ENCODE peak calls at places on chromosomes 3 and 15, in four cellular contexts. Q, J, G and P are unnamed samples.

GRCh38 chr3:87895983-87896382 is 162.8 kb downstream of the CGGBP1 start:
- DNase-seq in G (no peak), Q (no peak), J (no peak), P (no peak)

GRCh38 chr3:114218578-114219185 is 18.7 kb downstream of the ZNF80 start:
- DNase-seq in Q (no peak), G (no peak), J (no peak), P (no peak)

GRCh38 chr15:56963719-56964118 is 45.3 kb downstream of the TCF12 start:
- DNase-seq in J (no peak), G (no peak), Q (no peak), P (no peak)

GRCh38 chr15:69749274-69749673 is 296.7 kb downstream of the RPLP1 start:
- DNase-seq in Q (no peak), J (no peak), G (no peak), P (no peak)

GRCh38 chr3:56955551-56956131 is 104.8 kb upstream of the SPATA12 start:
- DNase-seq in J (no peak), G (no peak), Q (no peak), P (no peak)

GRCh38 chr3:15875016-15875689 is 77.4 kb upstream of the ANKRD28 start:
- DNase-seq in G (no peak), J (no peak), Q (no peak), P (no peak)

GRCh38 chr15:48897144-48897814 is 19.3 kb downstream of the EID1 start:
- DNase-seq in J (no peak), G (no peak), Q (no peak), P (no peak)

GRCh38 chr15:37291920-37292319 is 191.6 kb upstream of the MEIS2 start:
- DNase-seq in G (no peak), Q (no peak), J (no peak), P (no peak)

GRCh38 chr3:65783117-65783516 is 255.6 kb downstream of the MAGI1 start:
- DNase-seq in J (no peak), G (no peak), Q (no peak), P (no peak)

GRCh38 chr15:52228928-52229327 is 37.7 kb upstream of the GNB5 start:
- DNase-seq in J (peak), G (peak), Q (peak), P (no peak)

GRCh38 chr3:13018039-13018431 is 55.2 kb downstream of the IQSEC1 start:
- DNase-seq in Q (no peak), J (no peak), G (no peak), P (no peak)

GRCh38 chr3:38111201-38111600 is 25.7 kb downstream of the ACAA1 start:
- DNase-seq in G (no peak), Q (no peak), J (no peak), P (no peak)

GRCh38 chr3:198070871-198071270 is 110.9 kb downstream of the LMLN start:
- DNase-seq in J (no peak), G (no peak), Q (peak), P (no peak)

GRCh38 chr3:198065897-198066296 is 105.9 kb downstream of the LMLN start:
- DNase-seq in J (no peak), G (no peak), Q (no peak), P (no peak)

GRCh38 chr3:198076722-198077308 is 116.8 kb downstream of the LMLN start:
- DNase-seq in Q (no peak), J (no peak), G (no peak), P (no peak)

GRCh38 chr3:198067416-198067815 is 107.4 kb downstream of the LMLN start:
- DNase-seq in G (no peak), Q (no peak), J (no peak), P (no peak)

DNA sequence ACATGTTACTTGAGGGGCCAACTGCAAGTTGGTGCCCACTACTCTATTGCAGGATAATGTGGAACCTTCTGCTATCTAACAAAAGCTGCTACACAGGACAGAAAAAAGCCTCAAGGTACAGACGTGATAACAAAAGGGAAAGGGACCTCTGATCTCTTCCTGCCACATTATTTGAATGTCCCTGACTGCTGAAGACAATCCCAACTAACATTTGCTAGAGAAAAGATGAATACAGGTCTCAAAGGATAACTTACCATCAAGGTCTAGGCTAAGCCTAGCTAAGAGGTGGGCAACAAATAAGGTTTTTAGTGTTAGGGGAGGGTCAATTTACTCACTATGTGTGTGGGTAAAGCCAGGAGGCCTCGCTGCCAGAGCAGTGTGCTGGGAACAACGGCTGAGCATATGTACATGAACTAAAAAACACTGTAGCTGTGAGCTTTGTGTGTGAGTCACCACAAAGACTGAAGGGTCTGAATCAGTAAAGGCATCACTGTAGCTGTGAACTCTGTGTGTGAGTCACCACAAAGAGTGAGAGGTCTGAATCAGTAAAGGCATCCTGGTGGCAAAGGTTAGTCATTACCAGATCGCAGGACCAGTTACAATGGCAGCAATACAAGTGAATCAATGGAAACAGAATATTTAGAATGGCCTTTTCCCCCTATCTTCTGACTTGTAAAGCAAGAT is 111.7 kb downstream of the LMLN start:
- DNase-seq in G (no peak), J (no peak), Q (peak), P (no peak)
- TF ChIP-seq CTCF in G (no peak), J (no peak), Q (peak), P (no peak)

DNA sequence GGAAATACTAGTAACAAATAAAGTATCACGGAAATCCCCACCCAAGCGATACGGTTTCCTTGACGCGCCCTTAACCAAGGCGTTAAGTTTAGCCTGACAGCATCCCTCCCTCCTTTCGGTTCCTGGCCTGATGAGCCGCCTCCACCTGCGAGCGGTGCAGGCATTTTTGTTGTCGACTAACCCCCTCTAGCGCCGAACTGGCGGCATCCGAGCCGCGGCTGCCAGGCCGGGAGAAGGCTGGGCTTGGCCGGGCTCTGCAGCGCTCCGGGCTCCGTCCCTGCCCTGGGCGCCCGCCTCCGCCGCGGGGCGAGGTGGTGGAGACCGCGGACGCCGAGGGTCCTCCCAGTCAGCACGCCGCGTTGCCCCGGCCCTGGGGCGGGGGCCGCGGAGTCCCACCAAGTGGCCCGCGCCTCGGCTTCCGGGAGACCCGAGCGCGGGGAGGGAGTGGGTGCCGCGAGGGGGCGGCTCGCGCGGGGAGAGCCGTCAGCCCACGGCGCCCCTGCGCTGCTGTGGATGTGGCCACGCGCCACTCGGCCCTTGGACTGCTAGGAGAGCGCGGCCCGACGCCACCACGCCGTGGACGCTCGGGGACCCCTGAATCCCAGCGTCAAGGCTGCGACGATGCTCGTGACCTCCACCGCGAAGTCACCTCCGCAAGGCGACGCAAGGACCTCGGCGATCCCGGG is 1.1 kb upstream of the EPHA6 start:
- DNase-seq in J (peak), G (peak), Q (peak), P (peak)
- TF ChIP-seq CTCF in J (peak), G (peak), Q (peak), P (peak)

GRCh38 chr3:49120438-49121135 is at the start of gene USP19:
- DNase-seq in Q (peak), G (peak), J (peak), P (peak)
- TF ChIP-seq CTCF in Q (peak), G (no peak), J (no peak), P (no peak)

GRCh38 chr15:72889545-72889944 is 106.0 kb upstream of the ADPGK start:
- DNase-seq in Q (no peak), J (no peak), G (no peak), P (no peak)
- TF ChIP-seq CTCF in Q (no peak), J (no peak), G (no peak), P (no peak)

GRCh38 chr15:74500401-74500800 is 39.4 kb upstream of the UBL7 start:
- DNase-seq in Q (no peak), G (no peak), J (no peak), P (no peak)
- TF ChIP-seq CTCF in Q (no peak), G (no peak), J (no peak), P (no peak)

DNA sequence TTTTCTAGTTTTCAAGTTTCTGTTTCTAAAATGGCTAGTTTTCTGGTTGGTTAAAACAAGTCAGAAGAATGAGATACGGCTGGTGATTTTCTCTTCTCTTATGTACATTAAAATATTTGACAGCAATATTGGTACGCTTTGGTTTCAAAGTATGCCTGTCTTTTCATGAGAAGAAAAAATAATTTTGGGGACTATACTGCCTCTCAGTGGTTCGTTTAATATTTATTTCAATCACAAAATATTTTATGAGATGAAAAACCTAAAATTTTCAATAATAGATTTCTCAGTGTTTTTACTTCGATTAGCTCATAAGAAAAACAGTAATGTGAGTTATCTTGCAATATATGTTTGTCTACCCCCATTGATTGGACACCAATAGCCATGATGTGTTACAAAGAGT is 72.8 kb upstream of the AADACL2 start:
- DNase-seq in Q (no peak), J (no peak), G (no peak), P (no peak)
- TF ChIP-seq CTCF in Q (peak), J (no peak), G (no peak), P (no peak)

GRCh38 chr3:181210275-181210674 is 220.7 kb upstream of the DNAJC19 start:
- DNase-seq in Q (no peak), J (no peak), G (no peak), P (no peak)
- TF ChIP-seq CTCF in Q (peak), J (no peak), G (no peak), P (no peak)